ENCODE peak calls at places on chromosomes 12 and 14, in eight cellular contexts. One of them, this sample, is unnamed.

GRCh38 chr14:68672609-68673285 is 120.1 kb downstream of the ZFP36L1 start:
- DNase-seq in nephron progenitor cell: no peak
- DNase-seq in stimulated activated CD4-positive, alpha-beta T cell treated with anti-CD3 and anti-CD28 coated beads, Interleukin-2, amount 100 ng/mL, for 24 hours: no peak
- DNase-seq in Panc1: no peak
- DNase-seq in Caco-2: no peak
- DNase-seq in nucleus accumbens: no peak
- DNase-seq in fibroblast of the aortic adventitia: no peak
- DNase-seq in Right ventricle myocardium superior: no peak
- DNase-seq in this sample: no peak

GRCh38 chr12:110627500-110628195 is 13.7 kb downstream of the TCTN1 start:
- DNase-seq in Right ventricle myocardium superior: no peak
- DNase-seq in Caco-2: no peak
- DNase-seq in Panc1: no peak
- DNase-seq in nephron progenitor cell: no peak
- DNase-seq in fibroblast of the aortic adventitia: no peak
- DNase-seq in stimulated activated CD4-positive, alpha-beta T cell treated with anti-CD3 and anti-CD28 coated beads, Interleukin-2, amount 100 ng/mL, for 24 hours: no peak
- DNase-seq in nucleus accumbens: no peak
- DNase-seq in this sample: no peak

GRCh38 chr14:52069617-52070431 is 965 bp upstream of the NID2 start:
- DNase-seq in Caco-2: no peak
- DNase-seq in stimulated activated CD4-positive, alpha-beta T cell treated with anti-CD3 and anti-CD28 coated beads, Interleukin-2, amount 100 ng/mL, for 24 hours: peak; percentile 25
- DNase-seq in nucleus accumbens: no peak
- DNase-seq in Right ventricle myocardium superior: peak; percentile 65
- DNase-seq in nephron progenitor cell: peak; percentile 64
- DNase-seq in Panc1: no peak
- DNase-seq in fibroblast of the aortic adventitia: peak; percentile 51
- DNase-seq in this sample: no peak

GRCh38 chr14:104185916-104186495 is 47.6 kb downstream of the KIF26A start:
- DNase-seq in stimulated activated CD4-positive, alpha-beta T cell treated with anti-CD3 and anti-CD28 coated beads, Interleukin-2, amount 100 ng/mL, for 24 hours: no peak
- DNase-seq in Caco-2: no peak
- DNase-seq in Panc1: no peak
- DNase-seq in Right ventricle myocardium superior: no peak
- DNase-seq in fibroblast of the aortic adventitia: no peak
- DNase-seq in nucleus accumbens: no peak
- DNase-seq in nephron progenitor cell: no peak
- DNase-seq in this sample: no peak

GRCh38 chr12:47408171-47408871 is 297.5 kb downstream of the RPAP3 start:
- DNase-seq in Caco-2: peak; percentile 27
- DNase-seq in nephron progenitor cell: no peak
- DNase-seq in Right ventricle myocardium superior: no peak
- DNase-seq in nucleus accumbens: no peak
- DNase-seq in Panc1: no peak
- DNase-seq in fibroblast of the aortic adventitia: no peak
- DNase-seq in stimulated activated CD4-positive, alpha-beta T cell treated with anti-CD3 and anti-CD28 coated beads, Interleukin-2, amount 100 ng/mL, for 24 hours: no peak
- DNase-seq in this sample: peak; percentile 52

GRCh38 chr14:102819176-102819628 is 42.0 kb downstream of the TRAF3 start:
- DNase-seq in Panc1: no peak
- DNase-seq in nucleus accumbens: no peak
- DNase-seq in stimulated activated CD4-positive, alpha-beta T cell treated with anti-CD3 and anti-CD28 coated beads, Interleukin-2, amount 100 ng/mL, for 24 hours: peak; percentile 79
- DNase-seq in Right ventricle myocardium superior: no peak
- DNase-seq in Caco-2: no peak
- DNase-seq in nephron progenitor cell: no peak
- DNase-seq in fibroblast of the aortic adventitia: no peak
- DNase-seq in this sample: no peak

GRCh38 chr12:19971396-19971802 is 396.9 kb upstream of the PDE3A start:
- DNase-seq in Panc1: no peak
- DNase-seq in Right ventricle myocardium superior: no peak
- DNase-seq in stimulated activated CD4-positive, alpha-beta T cell treated with anti-CD3 and anti-CD28 coated beads, Interleukin-2, amount 100 ng/mL, for 24 hours: no peak
- DNase-seq in nucleus accumbens: no peak
- DNase-seq in Caco-2: peak; percentile 82
- DNase-seq in fibroblast of the aortic adventitia: peak; percentile 50
- DNase-seq in nephron progenitor cell: peak; percentile 59
- DNase-seq in this sample: no peak

GRCh38 chr12:74897425-74898211 is 312.0 kb downstream of the KCNC2 start:
- DNase-seq in stimulated activated CD4-positive, alpha-beta T cell treated with anti-CD3 and anti-CD28 coated beads, Interleukin-2, amount 100 ng/mL, for 24 hours: no peak
- DNase-seq in Caco-2: no peak
- DNase-seq in fibroblast of the aortic adventitia: no peak
- DNase-seq in Panc1: no peak
- DNase-seq in nephron progenitor cell: no peak
- DNase-seq in Right ventricle myocardium superior: no peak
- DNase-seq in nucleus accumbens: no peak
- DNase-seq in this sample: peak; percentile 91

GRCh38 chr14:20812576-20812975 is 9.9 kb upstream of the RNASE1 start:
- DNase-seq in Panc1: no peak
- DNase-seq in stimulated activated CD4-positive, alpha-beta T cell treated with anti-CD3 and anti-CD28 coated beads, Interleukin-2, amount 100 ng/mL, for 24 hours: no peak
- DNase-seq in nephron progenitor cell: no peak
- DNase-seq in Right ventricle myocardium superior: no peak
- DNase-seq in nucleus accumbens: no peak
- DNase-seq in fibroblast of the aortic adventitia: no peak
- DNase-seq in Caco-2: no peak
- DNase-seq in this sample: no peak

GRCh38 chr12:132253698-132254480 is 75.5 kb downstream of the GALNT9 start:
- DNase-seq in Right ventricle myocardium superior: peak; percentile 25
- DNase-seq in nephron progenitor cell: no peak
- DNase-seq in Panc1: no peak
- DNase-seq in stimulated activated CD4-positive, alpha-beta T cell treated with anti-CD3 and anti-CD28 coated beads, Interleukin-2, amount 100 ng/mL, for 24 hours: no peak
- DNase-seq in Caco-2: no peak
- DNase-seq in nucleus accumbens: no peak
- DNase-seq in fibroblast of the aortic adventitia: no peak
- DNase-seq in this sample: no peak

GRCh38 chr12:14841761-14842160 is 1.6 kb downstream of the ART4 start:
- DNase-seq in nephron progenitor cell: no peak
- DNase-seq in Caco-2: no peak
- DNase-seq in nucleus accumbens: no peak
- DNase-seq in stimulated activated CD4-positive, alpha-beta T cell treated with anti-CD3 and anti-CD28 coated beads, Interleukin-2, amount 100 ng/mL, for 24 hours: no peak
- DNase-seq in Right ventricle myocardium superior: peak; percentile 77
- DNase-seq in Panc1: no peak
- DNase-seq in fibroblast of the aortic adventitia: peak; percentile 63
- DNase-seq in this sample: no peak

GRCh38 chr12:116244474-116245090 is 32.9 kb downstream of the MED13L start:
- DNase-seq in Panc1: no peak
- DNase-seq in fibroblast of the aortic adventitia: no peak
- DNase-seq in nephron progenitor cell: no peak
- DNase-seq in stimulated activated CD4-positive, alpha-beta T cell treated with anti-CD3 and anti-CD28 coated beads, Interleukin-2, amount 100 ng/mL, for 24 hours: no peak
- DNase-seq in Caco-2: no peak
- DNase-seq in Right ventricle myocardium superior: no peak
- DNase-seq in nucleus accumbens: no peak
- DNase-seq in this sample: no peak

GRCh38 chr12:591571-592505 is 71.4 kb downstream of the NINJ2 start:
- DNase-seq in nephron progenitor cell: no peak
- DNase-seq in Caco-2: no peak
- DNase-seq in fibroblast of the aortic adventitia: no peak
- DNase-seq in Panc1: no peak
- DNase-seq in stimulated activated CD4-positive, alpha-beta T cell treated with anti-CD3 and anti-CD28 coated beads, Interleukin-2, amount 100 ng/mL, for 24 hours: no peak
- DNase-seq in Right ventricle myocardium superior: peak; percentile 93
- DNase-seq in nucleus accumbens: no peak
- DNase-seq in this sample: no peak

GRCh38 chr12:52903855-52904508 is 894 bp downstream of the KRT8 start:
- DNase-seq in stimulated activated CD4-positive, alpha-beta T cell treated with anti-CD3 and anti-CD28 coated beads, Interleukin-2, amount 100 ng/mL, for 24 hours: peak; percentile 42
- DNase-seq in fibroblast of the aortic adventitia: no peak
- DNase-seq in Right ventricle myocardium superior: peak; percentile 58
- DNase-seq in Panc1: no peak
- DNase-seq in nephron progenitor cell: peak; percentile 75
- DNase-seq in Caco-2: peak; percentile 80
- DNase-seq in nucleus accumbens: no peak
- DNase-seq in this sample: no peak

GRCh38 chr14:70416717-70417349 is at the start of gene SYNJ2BP:
- DNase-seq in nephron progenitor cell: peak; percentile 43
- DNase-seq in fibroblast of the aortic adventitia: peak; percentile 69
- DNase-seq in nucleus accumbens: peak; percentile 54
- DNase-seq in stimulated activated CD4-positive, alpha-beta T cell treated with anti-CD3 and anti-CD28 coated beads, Interleukin-2, amount 100 ng/mL, for 24 hours: peak; percentile 56
- DNase-seq in Caco-2: peak; percentile 83
- DNase-seq in Panc1: peak; percentile 30
- DNase-seq in Right ventricle myocardium superior: peak; percentile 79
- DNase-seq in this sample: peak; percentile 39

GRCh38 chr12:3263939-3264699 is 186.9 kb downstream of the TSPAN9 start:
- DNase-seq in fibroblast of the aortic adventitia: no peak
- DNase-seq in Right ventricle myocardium superior: peak; percentile 62
- DNase-seq in stimulated activated CD4-positive, alpha-beta T cell treated with anti-CD3 and anti-CD28 coated beads, Interleukin-2, amount 100 ng/mL, for 24 hours: no peak
- DNase-seq in Caco-2: no peak
- DNase-seq in nephron progenitor cell: peak; percentile 40
- DNase-seq in Panc1: no peak
- DNase-seq in nucleus accumbens: no peak
- DNase-seq in this sample: no peak

This sample was measured in epithelial cell of prostate.